ENCODE peak calls at places on chromosome 11, in five cellular contexts. One of them, this sample, is unnamed. For H3K4me1, the result is how much of the 10 kb centered on the place peaks cover.

GRCh38 chr11:20564811-20565210 is 34.6 kb upstream of the SLC6A5 start:
- DNase-seq in astrocyte: no peak
- DNase-seq in colonic mucosa: no peak
- DNase-seq in GM23248: no peak
- DNase-seq in PC-3: no peak
- DNase-seq in this sample: no peak

GRCh38 chr11:94553938-94554337 is 10.2 kb downstream of the FUT4 start:
- DNase-seq in astrocyte: peak
- DNase-seq in PC-3: peak
- DNase-seq in GM23248: peak
- DNase-seq in colonic mucosa: no peak
- DNase-seq in this sample: no peak

GRCh38 chr11:27242591-27242990 is 120.4 kb downstream of the CCDC34 start:
- DNase-seq in PC-3: no peak
- DNase-seq in astrocyte: peak
- DNase-seq in GM23248: peak
- DNase-seq in colonic mucosa: no peak
- DNase-seq in this sample: no peak

GRCh38 chr11:4957396-4957795 is 1.9 kb upstream of the OR51A2 start:
- DNase-seq in astrocyte: no peak
- DNase-seq in PC-3: no peak
- DNase-seq in GM23248: no peak
- DNase-seq in colonic mucosa: no peak
- DNase-seq in this sample: no peak

GRCh38 chr11:60840711-60841430 is 1.0 kb upstream of the CCDC86 start:
- DNase-seq in colonic mucosa: no peak
- DNase-seq in PC-3: peak
- DNase-seq in astrocyte: peak
- DNase-seq in GM23248: peak
- DNase-seq in this sample: peak

GRCh38 chr11:125338886-125339811 is 156.9 kb downstream of the FEZ1 start:
- DNase-seq in PC-3: no peak
- DNase-seq in colonic mucosa: no peak
- DNase-seq in GM23248: peak
- DNase-seq in astrocyte: no peak
- DNase-seq in this sample: no peak

GRCh38 chr11:110433393-110434333 is 3.9 kb downstream of the FDX1 start:
- DNase-seq in colonic mucosa: no peak
- DNase-seq in GM23248: peak
- DNase-seq in PC-3: peak
- DNase-seq in astrocyte: no peak
- DNase-seq in this sample: peak

GRCh38 chr11:20158597-20159257 is 1.5 kb downstream of the DBX1 start:
- DNase-seq in astrocyte: peak
- DNase-seq in PC-3: peak
- DNase-seq in GM23248: peak
- DNase-seq in colonic mucosa: no peak
- DNase-seq in this sample: peak

GRCh38 chr11:62923634-62924411 is 2.7 kb upstream of the CHRM1 start:
- DNase-seq in colonic mucosa: no peak
- DNase-seq in astrocyte: no peak
- DNase-seq in GM23248: peak
- DNase-seq in PC-3: no peak
- DNase-seq in this sample: no peak

GRCh38 chr11:116658876-116659535 is 113.8 kb downstream of the BUD13 start:
- DNase-seq in astrocyte: no peak
- DNase-seq in GM23248: no peak
- DNase-seq in PC-3: no peak
- DNase-seq in colonic mucosa: no peak
- DNase-seq in this sample: no peak

GRCh38 chr11:22076215-22076930 is 116.5 kb upstream of the ANO5 start:
- DNase-seq in GM23248: no peak
- DNase-seq in colonic mucosa: no peak
- DNase-seq in astrocyte: no peak
- DNase-seq in PC-3: no peak
- DNase-seq in this sample: no peak

GRCh38 chr11:848988-849824 is 6.6 kb downstream of the TSPAN4 start:
- DNase-seq in colonic mucosa: no peak
- DNase-seq in GM23248: no peak
- DNase-seq in astrocyte: no peak
- DNase-seq in PC-3: no peak
- DNase-seq in this sample: peak

GRCh38 chr11:32852142-32852541 is 22.4 kb downstream of the PRRG4 start:
- DNase-seq in colonic mucosa: peak
- DNase-seq in PC-3: peak
- DNase-seq in astrocyte: peak
- DNase-seq in GM23248: peak
- DNase-seq in this sample: no peak

GRCh38 chr11:30914143-30914762 is 328.1 kb upstream of the MPPED2 start:
- DNase-seq in astrocyte: peak
- DNase-seq in GM23248: peak
- DNase-seq in PC-3: peak
- DNase-seq in colonic mucosa: peak
- DNase-seq in this sample: peak

GRCh38 chr11:17504330-17505107 is 27.9 kb upstream of the ABCC8 start:
- DNase-seq in colonic mucosa: peak
- DNase-seq in astrocyte: peak
- DNase-seq in PC-3: peak
- DNase-seq in GM23248: peak
- DNase-seq in this sample: peak

GRCh38 chr11:36196476-36197099 is 92.6 kb downstream of the COMMD9 start:
- DNase-seq in colonic mucosa: no peak
- DNase-seq in PC-3: no peak
- DNase-seq in astrocyte: no peak
- DNase-seq in GM23248: no peak
- DNase-seq in this sample: no peak

GRCh38 chr11:31819533-31820437 is 8.7 kb upstream of the PAX6 start:
- DNase-seq in PC-3: no peak
- DNase-seq in colonic mucosa: no peak
- DNase-seq in GM23248: no peak
- DNase-seq in astrocyte: no peak
- DNase-seq in this sample: no peak

GRCh38 chr11:21511835-21512440 is 680.9 kb upstream of the ANO5 start:
- DNase-seq in astrocyte: peak
- DNase-seq in GM23248: peak
- DNase-seq in PC-3: peak
- DNase-seq in colonic mucosa: peak
- DNase-seq in this sample: no peak

GRCh38 chr11:35239476-35240075 is 100.6 kb downstream of the CD44 start:
- DNase-seq in PC-3: no peak
- DNase-seq in GM23248: no peak
- DNase-seq in colonic mucosa: no peak
- DNase-seq in astrocyte: no peak
- DNase-seq in this sample: no peak

DNA sequence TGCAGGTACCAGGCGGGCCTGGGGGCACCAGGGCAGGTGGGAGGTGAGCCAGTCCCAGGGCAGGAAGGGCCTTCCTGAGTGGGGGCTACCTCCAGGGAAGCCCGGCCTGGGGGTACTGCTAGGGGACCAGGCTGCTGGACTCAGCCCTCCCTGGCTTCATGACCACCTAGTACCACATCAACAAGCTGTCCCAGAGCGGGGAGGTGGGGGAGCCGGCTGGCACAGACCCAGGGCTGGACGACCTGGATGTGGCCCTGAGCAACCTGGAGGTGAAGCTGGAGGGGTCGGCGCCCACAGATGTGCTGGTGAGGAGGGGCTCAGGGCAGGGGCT is 6.7 kb downstream of the TRPT1 start:
- DNase-seq in PC-3: no peak
- DNase-seq in astrocyte: no peak
- DNase-seq in GM23248: no peak
- DNase-seq in colonic mucosa: no peak
- DNase-seq in this sample: no peak
- H3K9ac ChIP-seq in PC-3: no peak
- H3K9ac ChIP-seq in astrocyte: no peak
- H3K9ac ChIP-seq in GM23248: no peak
- H3K9ac ChIP-seq in colonic mucosa: no peak
- H3K9ac ChIP-seq in this sample: no peak

GRCh38 chr11:11263238-11264030 is 89.6 kb downstream of the CSNK2A3 start:
- DNase-seq in PC-3: peak
- DNase-seq in colonic mucosa: no peak
- DNase-seq in astrocyte: no peak
- DNase-seq in GM23248: peak
- DNase-seq in this sample: no peak
- H3K4me1 ChIP-seq in PC-3: under half
- H3K4me1 ChIP-seq in colonic mucosa: under half
- H3K4me1 ChIP-seq in astrocyte: under half
- H3K4me1 ChIP-seq in GM23248: under half
- H3K4me1 ChIP-seq in this sample: under half

GRCh38 chr11:122698390-122698789 is 42.9 kb downstream of the UBASH3B start:
- DNase-seq in colonic mucosa: no peak
- DNase-seq in astrocyte: no peak
- DNase-seq in GM23248: no peak
- DNase-seq in PC-3: no peak
- DNase-seq in this sample: no peak

GRCh38 chr11:122700676-122701075 is 45.2 kb downstream of the UBASH3B start:
- DNase-seq in GM23248: no peak
- DNase-seq in colonic mucosa: no peak
- DNase-seq in PC-3: no peak
- DNase-seq in astrocyte: no peak
- DNase-seq in this sample: no peak

GRCh38 chr11:122696662-122697061 is 41.1 kb downstream of the UBASH3B start:
- DNase-seq in colonic mucosa: no peak
- DNase-seq in astrocyte: no peak
- DNase-seq in GM23248: no peak
- DNase-seq in PC-3: no peak
- DNase-seq in this sample: peak

GRCh38 chr11:122695076-122695620 is 39.6 kb downstream of the UBASH3B start:
- DNase-seq in colonic mucosa: no peak
- DNase-seq in GM23248: no peak
- DNase-seq in PC-3: no peak
- DNase-seq in astrocyte: no peak
- DNase-seq in this sample: no peak

GRCh38 chr11:122697636-122698167 is 42.2 kb downstream of the UBASH3B start:
- DNase-seq in PC-3: peak
- DNase-seq in colonic mucosa: no peak
- DNase-seq in GM23248: peak
- DNase-seq in astrocyte: peak
- DNase-seq in this sample: no peak
- H3K9ac ChIP-seq in PC-3: no peak
- H3K9ac ChIP-seq in colonic mucosa: no peak
- H3K9ac ChIP-seq in GM23248: no peak
- H3K9ac ChIP-seq in astrocyte: no peak
- H3K9ac ChIP-seq in this sample: no peak

GRCh38 chr11:8357505-8357888 is 93.8 kb upstream of the LMO1 start:
- DNase-seq in colonic mucosa: no peak
- DNase-seq in GM23248: no peak
- DNase-seq in PC-3: no peak
- DNase-seq in astrocyte: no peak
- DNase-seq in this sample: no peak

GRCh38 chr11:8356731-8357504 is 93.2 kb upstream of the LMO1 start:
- DNase-seq in astrocyte: peak
- DNase-seq in colonic mucosa: no peak
- DNase-seq in GM23248: peak
- DNase-seq in PC-3: no peak
- DNase-seq in this sample: no peak

GRCh38 chr11:8359521-8359920 is 95.8 kb upstream of the LMO1 start:
- DNase-seq in colonic mucosa: no peak
- DNase-seq in astrocyte: no peak
- DNase-seq in PC-3: no peak
- DNase-seq in GM23248: no peak
- DNase-seq in this sample: no peak

GRCh38 chr11:8356216-8356615 is 92.5 kb upstream of the LMO1 start:
- DNase-seq in PC-3: no peak
- DNase-seq in colonic mucosa: no peak
- DNase-seq in astrocyte: no peak
- DNase-seq in GM23248: no peak
- DNase-seq in this sample: no peak

GRCh38 chr11:8357891-8358566 is 94.4 kb upstream of the LMO1 start:
- DNase-seq in colonic mucosa: no peak
- DNase-seq in PC-3: no peak
- DNase-seq in GM23248: no peak
- DNase-seq in astrocyte: no peak
- DNase-seq in this sample: no peak
- H3K4me1 ChIP-seq in colonic mucosa: under half
- H3K4me1 ChIP-seq in PC-3: under half
- H3K4me1 ChIP-seq in GM23248: under half
- H3K4me1 ChIP-seq in astrocyte: under half
- H3K4me1 ChIP-seq in this sample: under half

DNA sequence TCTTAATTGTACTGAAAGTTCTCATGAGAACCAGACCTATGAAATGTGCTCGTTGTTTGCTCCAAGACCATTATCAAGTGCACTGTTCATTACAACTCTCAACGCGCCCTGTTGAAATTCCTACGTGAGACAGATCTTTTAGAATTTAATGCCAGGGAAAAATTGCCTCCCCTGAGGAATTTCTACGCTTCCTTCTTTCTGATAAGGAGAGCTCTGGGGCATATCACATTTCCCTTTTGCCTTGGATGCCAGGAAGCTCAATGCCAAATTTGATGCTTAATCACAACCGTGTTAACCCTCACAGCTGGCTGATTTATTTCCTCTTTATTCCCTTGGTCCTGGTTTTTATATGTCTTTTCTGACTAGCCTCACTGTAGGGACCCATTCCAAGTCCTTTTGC is 109.3 kb downstream of the MICAL2 start:
- DNase-seq in colonic mucosa: no peak
- DNase-seq in PC-3: no peak
- DNase-seq in GM23248: no peak
- DNase-seq in astrocyte: peak
- DNase-seq in this sample: peak
- H3K9ac ChIP-seq in colonic mucosa: no peak
- H3K9ac ChIP-seq in PC-3: no peak
- H3K9ac ChIP-seq in GM23248: no peak
- H3K9ac ChIP-seq in astrocyte: peak
- H3K9ac ChIP-seq in this sample: peak

DNA sequence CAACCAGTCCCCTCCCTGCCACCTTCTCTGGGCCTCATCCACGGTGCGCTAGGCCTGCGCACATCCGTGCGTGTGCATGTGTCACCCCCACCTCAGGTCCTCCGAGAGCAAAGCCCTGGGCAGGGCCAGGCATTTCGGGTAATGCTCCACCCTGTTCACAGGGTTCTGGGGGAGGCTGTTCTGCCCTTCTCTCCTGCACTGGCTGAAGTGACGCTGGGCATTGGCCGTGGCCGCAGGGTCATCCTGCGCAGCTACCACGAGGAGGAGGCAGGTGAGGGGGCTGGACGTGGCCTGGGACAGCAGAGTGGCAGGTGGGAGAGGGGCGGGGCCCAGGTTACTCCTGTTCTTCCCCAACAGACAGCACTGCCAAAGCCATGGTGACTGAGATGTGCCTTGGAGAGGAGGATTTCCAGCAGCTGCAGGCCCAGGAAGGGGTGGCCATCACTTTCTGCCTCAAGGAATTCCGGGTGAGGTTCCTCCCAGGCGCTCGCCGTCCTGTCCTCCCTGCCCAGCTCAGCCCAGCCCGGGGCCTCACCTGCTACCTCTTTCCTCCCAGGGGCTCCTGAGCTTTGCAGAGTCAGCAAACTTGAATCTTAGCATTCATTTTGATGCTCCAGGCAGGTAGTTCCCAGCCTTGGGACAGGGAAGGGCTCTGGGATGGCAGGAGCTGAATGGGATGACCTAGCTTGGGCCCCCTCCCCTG is 3.9 kb downstream of the RAD9A start:
- DNase-seq in colonic mucosa: no peak
- DNase-seq in astrocyte: no peak
- DNase-seq in GM23248: no peak
- DNase-seq in PC-3: no peak
- DNase-seq in this sample: no peak
- H3K4me1 ChIP-seq in colonic mucosa: under half
- H3K4me1 ChIP-seq in astrocyte: under half
- H3K4me1 ChIP-seq in GM23248: under half
- H3K4me1 ChIP-seq in PC-3: under half
- H3K4me1 ChIP-seq in this sample: under half